ENCODE peak calls at places on chromosomes 11 and 22, in eight cellular contexts. W is CD8-positive, alpha-beta T cell; O is mucosa of descending colon; T is type B pancreatic cell; Z is AG10803; G is tibial nerve; B is sigmoid colon; C is A549. X is an unnamed sample.

GRCh38 chr11:60263434-60263833 is 17.0 kb upstream of the MS4A4A start:
- DNase-seq in W (no peak), O (no peak), T (no peak), Z (no peak), G (no peak), B (no peak), C (no peak), X (no peak)

GRCh38 chr11:46293616-46294015 is 16.2 kb downstream of the CREB3L1 start:
- DNase-seq in W (no peak), O (no peak), T (no peak), Z (peak; percentile 98), G (no peak), B (no peak), C (no peak), X (no peak)

GRCh38 chr11:867856-868358 is 25.3 kb downstream of the TSPAN4 start:
- DNase-seq in W (no peak), O (no peak), T (no peak), Z (no peak), G (no peak), B (no peak), C (no peak), X (no peak)

GRCh38 chr11:110518809-110519514 is 89.2 kb downstream of the FDX1 start:
- DNase-seq in W (no peak), O (no peak), T (no peak), Z (peak; percentile 92), G (no peak), B (no peak), C (no peak), X (no peak)

GRCh38 chr22:47294222-47294532 is 531.7 kb downstream of the TBC1D22A start:
- DNase-seq in W (no peak), O (no peak), T (no peak), Z (peak; percentile 70), G (no peak), B (peak; percentile 47), C (no peak), X (no peak)

GRCh38 chr22:28983190-28983589 is 78.4 kb downstream of the C22orf31 start:
- DNase-seq in W (no peak), O (no peak), T (no peak), Z (no peak), G (no peak), B (no peak), C (no peak), X (no peak)

GRCh38 chr11:88139865-88140264 is 35.4 kb downstream of the RAB38 start:
- DNase-seq in W (no peak), O (no peak), T (no peak), Z (no peak), G (no peak), B (no peak), C (no peak), X (no peak)

GRCh38 chr11:46649180-46649738 is 31.9 kb downstream of the ATG13 start:
- DNase-seq in W (no peak), O (no peak), T (no peak), Z (peak; percentile 92), G (peak; percentile 54), B (peak; percentile 88), C (no peak), X (no peak)

GRCh38 chr22:37222440-37222971 is 10.2 kb upstream of the SSTR3 start:
- DNase-seq in W (peak; percentile 65), O (no peak), T (no peak), Z (no peak), G (no peak), B (no peak), C (no peak), X (no peak)

GRCh38 chr11:65546217-65546958 is 11.8 kb downstream of the LTBP3 start:
- DNase-seq in W (peak; percentile 98), O (peak; percentile 99), T (peak; percentile 94), Z (no peak), G (peak; percentile 71), B (peak; percentile 90), C (peak; percentile 49), X (peak; percentile 98)

GRCh38 chr11:66195867-66196266 is 72.6 kb upstream of the RAB1B start:
- DNase-seq in W (no peak), O (no peak), T (no peak), Z (no peak), G (no peak), B (no peak), C (no peak), X (no peak)

GRCh38 chr22:46351131-46351735 is 15.7 kb downstream of the TRMU start:
- DNase-seq in W (no peak), O (peak; percentile 20), T (no peak), Z (no peak), G (no peak), B (no peak), C (no peak), X (no peak)

GRCh38 chr22:35172452-35172851 is 84.8 kb upstream of the HMGXB4 start:
- DNase-seq in W (no peak), O (no peak), T (no peak), Z (no peak), G (no peak), B (no peak), C (no peak), X (no peak)

GRCh38 chr11:122085264-122085663 is 30.8 kb downstream of the BLID start:
- DNase-seq in W (no peak), O (no peak), T (no peak), Z (peak; percentile 99), G (no peak), B (no peak), C (no peak), X (no peak)

GRCh38 chr11:47766363-47767227 is 546 bp downstream of the FNBP4 start:
- DNase-seq in W (peak; percentile 74), O (peak; percentile 80), T (peak; percentile 71), Z (peak; percentile 67), G (peak; percentile 63), B (peak; percentile 87), C (no peak), X (peak; percentile 57)

GRCh38 chr11:102154806-102155205 is 44.6 kb downstream of the YAP1 start:
- DNase-seq in W (no peak), O (no peak), T (no peak), Z (no peak), G (no peak), B (no peak), C (no peak), X (no peak)

GRCh38 chr11:62139526-62140301 is 15.9 kb downstream of the INCENP start:
- DNase-seq in W (no peak), O (no peak), T (peak; percentile 64), Z (no peak), G (no peak), B (no peak), C (no peak), X (no peak)

GRCh38 chr11:67640021-67640757 is 626 bp upstream of the TBX10 start:
- DNase-seq in W (peak; percentile 56), O (peak; percentile 81), T (peak; percentile 72), Z (peak; percentile 60), G (no peak), B (peak; percentile 83), C (peak; percentile 77), X (peak; percentile 80)

GRCh38 chr11:57283231-57283990 is 41.3 kb downstream of the TNKS1BP1 start:
- DNase-seq in W (no peak), O (peak; percentile 59), T (no peak), Z (peak; percentile 66), G (no peak), B (no peak), C (no peak), X (no peak)

GRCh38 chr22:30205281-30206115 is 41.1 kb downstream of the LIF start:
- DNase-seq in W (no peak), O (no peak), T (no peak), Z (peak; percentile 98), G (peak; percentile 35), B (peak; percentile 87), C (peak; percentile 91), X (no peak)

GRCh38 chr11:610146-610801 is 5.5 kb downstream of the IRF7 start:
- DNase-seq in W (no peak), O (peak; percentile 24), T (peak; percentile 62), Z (no peak), G (no peak), B (no peak), C (no peak), X (no peak)

GRCh38 chr11:95739526-95739925 is 50.1 kb downstream of the FAM76B start:
- DNase-seq in W (no peak), O (no peak), T (no peak), Z (no peak), G (no peak), B (no peak), C (no peak), X (no peak)

GRCh38 chr22:20133930-20134549 is 2.4 kb downstream of the ZDHHC8 start:
- DNase-seq in W (no peak), O (no peak), T (no peak), Z (no peak), G (no peak), B (no peak), C (no peak), X (no peak)

GRCh38 chr11:9363954-9364912 is 20.2 kb upstream of the IPO7 start:
- DNase-seq in W (peak; percentile 75), O (peak; percentile 94), T (peak; percentile 89), Z (peak; percentile 99), G (peak; percentile 82), B (peak; percentile 98), C (peak; percentile 92), X (peak; percentile 94)
- TF ChIP-seq CTCF in W (no peak), O (no peak), T (no peak), Z (peak; percentile 15), G (no peak), B (no peak), C (no peak), X (no peak)

GRCh38 chr11:9187616-9188015 is 77.5 kb downstream of the DENND5A start:
- DNase-seq in W (no peak), O (no peak), T (no peak), Z (no peak), G (no peak), B (no peak), C (no peak), X (no peak)
- TF ChIP-seq CTCF in W (no peak), O (no peak), T (no peak), Z (no peak), G (no peak), B (no peak), C (no peak), X (no peak)

GRCh38 chr22:32904044-32904443 is 102.5 kb downstream of the TIMP3 start:
- DNase-seq in W (no peak), O (no peak), T (no peak), Z (peak; percentile 24), G (no peak), B (peak; percentile 71), C (peak; percentile 3), X (no peak)

GRCh38 chr22:32900856-32901255 is 99.4 kb downstream of the TIMP3 start:
- DNase-seq in W (no peak), O (no peak), T (no peak), Z (no peak), G (no peak), B (no peak), C (no peak), X (no peak)

GRCh38 chr22:32897400-32897799 is 95.9 kb downstream of the TIMP3 start:
- DNase-seq in W (no peak), O (no peak), T (no peak), Z (peak; percentile 11), G (no peak), B (no peak), C (no peak), X (no peak)

GRCh38 chr22:32905400-32905799 is 103.9 kb downstream of the TIMP3 start:
- DNase-seq in W (no peak), O (no peak), T (no peak), Z (no peak), G (no peak), B (peak; percentile 78), C (no peak), X (no peak)

GRCh38 chr22:32901925-32902324 is 100.4 kb downstream of the TIMP3 start:
- DNase-seq in W (no peak), O (no peak), T (no peak), Z (no peak), G (no peak), B (no peak), C (no peak), X (no peak)
- TF ChIP-seq CTCF in W (no peak), O (no peak), T (peak; percentile 29), Z (no peak), G (no peak), B (no peak), C (no peak), X (no peak)

GRCh38 chr11:12052676-12053605 is 44.5 kb upstream of the DKK3 start:
- DNase-seq in W (no peak), O (no peak), T (no peak), Z (no peak), G (no peak), B (peak; percentile 62), C (no peak), X (no peak)
- TF ChIP-seq CTCF in W (no peak), O (no peak), T (no peak), Z (no peak), G (no peak), B (no peak), C (no peak), X (no peak)

X was measured in GM10248.